ENCODE peak calls at places on chromosomes 2 and 18, in ten cellular contexts. D is A549, R is hepatocyte, P is AG04450, S is upper lobe of right lung, H is uterus, I is fibroblast of pulmonary artery, U is cardiac muscle cell, M is choroid plexus epithelial cell, F is PC-9. E is an unnamed sample.

GRCh38 chr18:49100226-49100968 is 149.6 kb upstream of the SMAD7 start:
- DNase-seq in H (no peak), S (no peak), P (no peak), F (no peak), M (peak; percentile 43), U (peak; percentile 42), D (no peak), R (peak; percentile 61), I (peak; percentile 9), E (peak; percentile 24)

GRCh38 chr2:157691695-157692094 is 63.0 kb upstream of the ACVR1C start:
- DNase-seq in M (peak; percentile 10), R (no peak), F (no peak), D (no peak), U (no peak), S (no peak), I (no peak), H (no peak), P (no peak), E (peak; percentile 60)

GRCh38 chr2:239606955-239607794 is 206.4 kb upstream of the HDAC4 start:
- DNase-seq in D (no peak), P (no peak), I (no peak), S (peak; percentile 57), F (no peak), M (no peak), H (no peak), U (no peak), R (no peak), E (no peak)

GRCh38 chr18:10261315-10262276 is 192.8 kb upstream of the APCDD1 start:
- DNase-seq in R (no peak), U (peak; percentile 40), F (no peak), I (peak; percentile 27), H (no peak), M (peak; percentile 57), S (no peak), D (no peak), P (no peak), E (no peak)

GRCh38 chr2:156221703-156222102 is 110.8 kb downstream of the NR4A2 start:
- DNase-seq in S (no peak), P (no peak), R (no peak), F (no peak), H (no peak), U (no peak), M (no peak), I (no peak), D (no peak), E (no peak)

GRCh38 chr2:9288681-9289338 is 82.2 kb downstream of the ASAP2 start:
- DNase-seq in R (no peak), U (peak; percentile 42), I (peak; percentile 44), P (no peak), S (no peak), F (no peak), D (no peak), H (no peak), M (peak; percentile 54), E (peak; percentile 29)

GRCh38 chr2:120177011-120177621 is 46.1 kb downstream of the TMEM185B start:
- DNase-seq in S (peak; percentile 78), M (no peak), R (no peak), F (no peak), H (no peak), I (no peak), U (no peak), P (no peak), D (no peak), E (peak; percentile 94)

GRCh38 chr2:236928353-236929153 is 157.1 kb upstream of the COPS8 start:
- DNase-seq in R (no peak), M (peak; percentile 28), F (no peak), I (no peak), H (no peak), S (no peak), D (no peak), P (no peak), U (peak; percentile 15), E (no peak)

GRCh38 chr2:215664847-215665525 is 229.1 kb upstream of the FN1 start:
- DNase-seq in H (no peak), D (peak; percentile 51), P (peak; percentile 50), I (peak; percentile 86), S (no peak), R (peak; percentile 44), F (peak; percentile 88), U (peak; percentile 83), M (peak; percentile 91), E (peak; percentile 95)

GRCh38 chr2:18213986-18214385 is 335.5 kb downstream of the KCNS3 start:
- DNase-seq in S (no peak), R (no peak), H (no peak), F (no peak), D (no peak), U (no peak), I (no peak), M (no peak), P (no peak), E (no peak)

GRCh38 chr2:226649871-226650660 is 149.6 kb downstream of the IRS1 start:
- DNase-seq in F (peak; percentile 88), M (peak; percentile 100), S (peak; percentile 73), R (peak; percentile 85), P (peak; percentile 94), U (peak; percentile 98), H (peak; percentile 76), D (peak; percentile 31), I (peak; percentile 100), E (peak; percentile 100)

DNA sequence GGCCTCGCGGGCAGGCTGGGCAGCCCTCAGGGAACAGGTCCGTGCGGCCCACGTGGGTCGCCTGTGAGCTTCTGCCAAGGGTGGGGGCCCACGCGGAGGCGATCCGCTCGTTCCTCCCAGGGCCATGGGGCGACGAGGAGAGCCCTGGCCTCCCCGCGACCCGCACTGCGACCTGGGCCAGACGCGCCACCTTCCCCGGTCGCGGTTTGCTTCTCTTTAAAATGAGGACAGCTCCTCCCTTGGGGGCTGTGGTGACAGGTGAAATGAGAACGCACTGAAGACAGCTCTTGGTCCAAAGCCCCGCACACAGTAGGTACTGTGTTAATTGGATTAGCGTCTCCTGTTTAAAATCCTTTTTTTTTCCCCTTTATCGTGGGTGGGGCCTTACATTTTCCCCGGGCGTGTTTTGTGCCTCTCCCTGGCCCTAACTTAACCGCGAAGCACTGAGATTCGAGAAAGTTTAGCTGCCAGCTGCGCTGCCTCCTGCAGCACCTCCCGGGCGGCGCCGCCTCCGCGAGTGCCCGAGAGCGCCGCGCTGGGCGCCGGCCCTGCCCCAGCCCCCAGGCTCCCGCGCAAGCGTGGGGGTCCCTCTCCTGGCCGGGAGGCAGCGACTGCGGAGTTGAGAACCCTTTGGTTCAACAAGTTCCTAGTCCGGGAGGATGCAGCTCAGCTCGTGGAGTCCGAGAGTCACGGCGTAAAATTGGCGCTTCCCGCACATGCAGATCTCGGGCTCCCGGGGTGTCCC is 1.1 kb downstream of the HPCAL1 start:
- DNase-seq in S (peak; percentile 84), P (no peak), U (peak; percentile 64), D (no peak), F (peak; percentile 45), I (peak; percentile 45), M (peak; percentile 49), H (peak; percentile 65), R (peak; percentile 77), E (peak; percentile 44)
- TF ChIP-seq CTCF in S (peak; percentile 15), P (peak; percentile 41), U (peak; percentile 26), D (peak; percentile 29), F (no peak), I (no peak), M (peak; percentile 29), H (peak; percentile 37), R (peak; percentile 37), E (no peak)

GRCh38 chr2:16126141-16126968 is 186.0 kb downstream of the MYCN start:
- DNase-seq in U (no peak), D (no peak), H (no peak), P (no peak), F (no peak), R (no peak), M (no peak), I (no peak), S (no peak), E (peak; percentile 70)

GRCh38 chr2:16129716-16130540 is 189.6 kb downstream of the MYCN start:
- DNase-seq in S (no peak), R (no peak), M (no peak), I (no peak), P (no peak), D (no peak), H (no peak), F (no peak), U (no peak), E (no peak)

GRCh38 chr2:16128746-16129610 is 188.6 kb downstream of the MYCN start:
- DNase-seq in U (no peak), S (no peak), R (no peak), F (no peak), P (no peak), M (no peak), H (no peak), D (no peak), I (no peak), E (no peak)

GRCh38 chr2:16126969-16127940 is 186.9 kb downstream of the MYCN start:
- DNase-seq in F (no peak), H (no peak), P (no peak), S (no peak), D (no peak), U (no peak), R (no peak), M (no peak), I (no peak), E (no peak)

GRCh38 chr2:16127958-16128357 is 187.6 kb downstream of the MYCN start:
- DNase-seq in D (no peak), R (no peak), U (no peak), S (no peak), P (no peak), I (no peak), F (no peak), M (no peak), H (no peak), E (no peak)
- H3K4me3 ChIP-seq in D (no peak overlapping the region), R (no peak overlapping the region), U (no peak overlapping the region), S (no peak overlapping the region), P (no peak overlapping the region), I (no peak overlapping the region), F (no peak overlapping the region), M (no peak overlapping the region), H (no peak overlapping the region), E (no peak overlapping the region)

DNA sequence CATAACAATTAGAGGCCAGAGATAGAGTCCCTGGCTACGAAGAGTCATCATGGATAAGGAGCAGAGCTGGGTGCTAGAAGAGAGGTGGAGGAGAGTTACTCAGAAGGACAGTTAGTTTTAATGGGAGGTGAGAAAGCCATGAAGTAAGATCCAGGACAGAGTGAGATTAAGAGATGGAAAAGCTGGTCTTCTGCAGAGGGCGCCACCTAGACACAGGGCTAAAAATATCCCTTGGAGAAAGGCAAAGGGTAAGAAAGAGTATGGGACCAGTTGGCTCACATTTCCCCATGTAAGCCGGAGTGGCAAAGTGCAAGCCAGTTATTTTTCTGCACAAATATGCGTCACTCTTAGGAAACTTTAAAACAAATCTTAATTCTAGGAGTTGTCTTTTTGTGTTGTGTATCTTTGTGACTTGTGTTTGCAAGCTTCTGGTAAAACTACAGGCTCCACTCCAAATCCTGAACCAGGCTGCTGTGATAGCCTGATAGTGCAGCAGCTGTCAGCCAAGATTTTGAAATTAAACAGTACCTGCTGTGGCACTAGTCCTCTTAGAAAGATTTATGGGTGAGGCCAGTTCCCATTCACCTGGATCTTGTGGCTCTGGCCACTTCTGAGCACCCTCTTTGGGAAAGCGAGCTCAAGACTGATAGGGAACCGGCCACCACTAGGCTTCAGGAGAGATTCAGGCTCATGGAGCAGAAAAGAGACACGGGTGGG is 204.2 kb downstream of the TPGS2 start:
- DNase-seq in R (no peak), D (no peak), H (no peak), S (no peak), I (no peak), M (no peak), P (no peak), U (no peak), F (no peak), E (no peak)
- TF ChIP-seq CTCF in R (no peak), D (no peak), H (no peak), S (no peak), I (no peak), M (peak; percentile 2), P (no peak), U (no peak), F (no peak), E (peak; percentile 14)

GRCh38 chr18:58266291-58266690 is 222.3 kb downstream of the NEDD4L start:
- DNase-seq in U (no peak), F (no peak), P (no peak), H (no peak), I (no peak), R (no peak), D (no peak), S (no peak), M (no peak), E (peak; percentile 13)
- H3K4me3 ChIP-seq in U (no peak overlapping the region), F (no peak overlapping the region), P (no peak overlapping the region), H (no peak overlapping the region), I (no peak overlapping the region), R (no peak overlapping the region), D (no peak overlapping the region), S (no peak overlapping the region), M (no peak overlapping the region), E (no peak overlapping the region)